ENCODE peak calls at places on chromosome X, in ten cellular contexts. C is HFF-Myc, Y is heart right ventricle, N is mammary epithelial cell, F is fibroblast of mammary gland, S is astrocyte of the spinal cord, U is cardiac fibroblast, Z is AG10803, V is foreskin fibroblast, A is fibroblast of lung. P is an unnamed sample.

GRCh38 chrX:81120270-81120935 is 81.3 kb downstream of the HMGN5 start:
- DNase-seq in C (no peak), Y (no peak), N (no peak), F (no peak), S (no peak), U (no peak), Z (peak), V (no peak), A (no peak), P (no peak)

GRCh38 chrX:139881572-139881971 is 51.3 kb downstream of the ATP11C start:
- DNase-seq in C (no peak), Y (peak), N (no peak), F (peak), S (peak), U (peak), Z (peak), V (peak), A (peak), P (peak)

GRCh38 chrX:14923761-14924160 is 50.5 kb downstream of the MOSPD2 start:
- DNase-seq in C (no peak), Y (no peak), N (peak), F (no peak), S (no peak), U (no peak), Z (no peak), V (no peak), A (no peak), P (no peak)

GRCh38 chrX:69493193-69493592 is 10.9 kb upstream of the NALF2 start:
- DNase-seq in C (no peak), Y (peak), N (peak), F (peak), S (no peak), U (peak), Z (no peak), V (peak), A (no peak), P (peak)

GRCh38 chrX:136126892-136127406 is 20.4 kb upstream of the FHL1 start:
- DNase-seq in C (no peak), Y (no peak), N (no peak), F (peak), S (peak), U (no peak), Z (peak), V (peak), A (peak), P (no peak)

GRCh38 chrX:20530319-20530979 is 263.7 kb upstream of the RPS6KA3 start:
- DNase-seq in C (no peak), Y (peak), N (peak), F (peak), S (peak), U (peak), Z (peak), V (peak), A (peak), P (peak)

GRCh38 chrX:96474357-96475125 is 210.1 kb upstream of the DIAPH2 start:
- DNase-seq in C (no peak), Y (no peak), N (no peak), F (peak), S (no peak), U (peak), Z (peak), V (peak), A (peak), P (peak)

GRCh38 chrX:40090961-40091360 is 6.8 kb downstream of the BCOR start:
- DNase-seq in C (no peak), Y (no peak), N (no peak), F (no peak), S (no peak), U (no peak), Z (no peak), V (no peak), A (no peak), P (no peak)

GRCh38 chrX:151984328-151984727 is 9.9 kb upstream of the GABRE start:
- DNase-seq in C (no peak), Y (no peak), N (peak), F (peak), S (peak), U (peak), Z (peak), V (peak), A (peak), P (peak)

GRCh38 chrX:123859828-123860505 is at the start of gene XIAP:
- DNase-seq in C (peak), Y (peak), N (peak), F (peak), S (peak), U (peak), Z (peak), V (peak), A (peak), P (peak)

GRCh38 chrX:111244238-111244750 is 26.0 kb downstream of the CAPN6 start:
- DNase-seq in C (no peak), Y (no peak), N (peak), F (peak), S (peak), U (peak), Z (peak), V (peak), A (peak), P (peak)

GRCh38 chrX:73131276-73131675 is 52.0 kb upstream of the PABPC1L2A start:
- DNase-seq in C (no peak), Y (no peak), N (no peak), F (no peak), S (no peak), U (no peak), Z (no peak), V (no peak), A (no peak), P (no peak)

GRCh38 chrX:9566150-9566621 is 101.3 kb downstream of the TBL1X start:
- DNase-seq in C (peak), Y (peak), N (peak), F (peak), S (peak), U (peak), Z (peak), V (peak), A (peak), P (peak)

GRCh38 chrX:20011608-20012007 is 20.7 kb upstream of the BCLAF3 start:
- DNase-seq in C (no peak), Y (no peak), N (no peak), F (peak), S (no peak), U (peak), Z (no peak), V (no peak), A (no peak), P (no peak)

GRCh38 chrX:48475774-48476577 is at the start of gene FTSJ1:
- DNase-seq in C (peak), Y (peak), N (peak), F (peak), S (peak), U (peak), Z (peak), V (peak), A (peak), P (peak)
- TF ChIP-seq CTCF in C (no peak), Y (no peak), N (no peak), F (no peak), S (no peak), U (no peak), Z (no peak), V (no peak), A (no peak), P (no peak)

GRCh38 chrX:48942895-48943294 is 14.5 kb downstream of the OTUD5 start:
- DNase-seq in C (no peak), Y (no peak), N (no peak), F (no peak), S (no peak), U (no peak), Z (no peak), V (no peak), A (no peak), P (no peak)

GRCh38 chrX:48937065-48937907 is 18.5 kb upstream of the PIM2 start:
- DNase-seq in C (no peak), Y (peak), N (no peak), F (peak), S (peak), U (peak), Z (no peak), V (no peak), A (no peak), P (peak)

GRCh38 chrX:48938721-48939416 is 18.5 kb downstream of the OTUD5 start:
- DNase-seq in C (no peak), Y (no peak), N (no peak), F (no peak), S (no peak), U (no peak), Z (no peak), V (no peak), A (no peak), P (no peak)

GRCh38 chrX:48939417-48940228 is 17.8 kb downstream of the OTUD5 start:
- DNase-seq in C (no peak), Y (no peak), N (no peak), F (no peak), S (no peak), U (no peak), Z (no peak), V (no peak), A (no peak), P (no peak)

GRCh38 chrX:48940404-48940955 is 16.9 kb downstream of the OTUD5 start:
- DNase-seq in C (no peak), Y (no peak), N (no peak), F (no peak), S (no peak), U (no peak), Z (no peak), V (no peak), A (no peak), P (no peak)
- H3K4me3 ChIP-seq in C (no peak), Y (no peak), N (no peak), F (no peak), S (no peak), U (no peak), Z (no peak), V (no peak), A (no peak), P (no peak)

GRCh38 chrX:101208152-101208905 is 11.3 kb upstream of the DRP2 start:
- DNase-seq in C (no peak), Y (no peak), N (no peak), F (peak), S (peak), U (peak), Z (peak), V (peak), A (no peak), P (peak)

GRCh38 chrX:101210630-101211029 is 9.0 kb upstream of the DRP2 start:
- DNase-seq in C (no peak), Y (no peak), N (no peak), F (no peak), S (no peak), U (no peak), Z (no peak), V (no peak), A (no peak), P (no peak)

GRCh38 chrX:101203782-101204351 is 15.7 kb upstream of the DRP2 start:
- DNase-seq in C (no peak), Y (no peak), N (no peak), F (no peak), S (no peak), U (no peak), Z (peak), V (peak), A (no peak), P (no peak)

GRCh38 chrX:101206471-101206870 is 13.1 kb upstream of the DRP2 start:
- DNase-seq in C (peak), Y (no peak), N (peak), F (peak), S (peak), U (peak), Z (peak), V (peak), A (peak), P (peak)
- TF ChIP-seq CTCF in C (peak), Y (peak), N (peak), F (peak), S (peak), U (peak), Z (peak), V (peak), A (peak), P (peak)

DNA sequence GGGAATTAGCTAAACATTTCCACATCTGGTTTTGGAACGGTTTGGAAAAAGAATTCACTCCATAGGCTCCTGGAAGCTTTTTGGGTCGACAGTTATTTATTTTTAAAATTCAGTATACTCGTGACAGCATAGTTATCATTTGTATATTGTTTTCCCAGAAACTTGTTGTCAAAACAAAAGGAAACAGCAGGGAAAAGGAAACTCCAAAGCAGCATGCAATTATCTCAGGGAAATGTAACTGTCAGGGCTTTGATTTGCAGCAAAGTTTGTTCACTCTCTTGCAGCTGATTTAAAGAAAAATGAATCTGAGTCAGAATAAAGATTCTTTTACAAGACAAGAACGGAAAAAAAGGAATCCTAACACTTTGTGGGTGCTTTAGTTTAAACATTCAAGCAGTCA is 86.4 kb downstream of the PLAC1 start:
- DNase-seq in C (no peak), Y (no peak), N (no peak), F (peak), S (no peak), U (peak), Z (peak), V (no peak), A (no peak), P (peak)
- H3K4me3 ChIP-seq in C (no peak), Y (no peak), N (no peak), F (no peak), S (no peak), U (no peak), Z (no peak), V (no peak), A (no peak), P (no peak)

GRCh38 chrX:17670874-17671273 is 66.4 kb upstream of the SCML1 start:
- DNase-seq in C (no peak), Y (no peak), N (no peak), F (no peak), S (no peak), U (no peak), Z (no peak), V (no peak), A (no peak), P (no peak)

GRCh38 chrX:17668929-17669328 is 68.4 kb upstream of the SCML1 start:
- DNase-seq in C (no peak), Y (no peak), N (no peak), F (no peak), S (no peak), U (no peak), Z (no peak), V (no peak), A (no peak), P (no peak)

GRCh38 chrX:17674611-17675010 is 62.7 kb upstream of the SCML1 start:
- DNase-seq in C (no peak), Y (no peak), N (no peak), F (peak), S (peak), U (peak), Z (no peak), V (peak), A (no peak), P (peak)

GRCh38 chrX:17669891-17670290 is 67.4 kb upstream of the SCML1 start:
- DNase-seq in C (no peak), Y (no peak), N (no peak), F (no peak), S (no peak), U (no peak), Z (no peak), V (no peak), A (no peak), P (no peak)

DNA sequence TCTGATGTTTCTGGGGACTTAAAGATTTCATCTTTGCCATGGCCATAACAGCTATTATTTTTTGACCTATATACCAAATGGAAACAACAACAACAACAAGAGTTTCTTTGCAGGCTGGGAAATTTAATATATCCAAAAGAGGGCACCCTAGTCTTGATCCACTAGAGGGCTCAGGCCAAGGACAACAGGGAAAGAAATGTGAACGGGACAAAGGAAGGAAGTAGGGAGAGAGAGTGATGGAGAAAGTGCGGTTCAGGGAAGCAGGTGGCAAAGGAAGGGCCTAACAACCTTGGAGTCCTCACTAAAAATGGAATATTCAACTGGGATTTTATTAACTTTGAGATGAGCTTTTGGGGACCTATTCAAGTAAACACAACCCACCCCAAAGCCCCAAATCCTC is 67.8 kb upstream of the SCML1 start:
- DNase-seq in C (no peak), Y (no peak), N (no peak), F (no peak), S (no peak), U (no peak), Z (no peak), V (no peak), A (no peak), P (no peak)
- TF ChIP-seq CTCF in C (no peak), Y (no peak), N (no peak), F (no peak), S (no peak), U (no peak), Z (no peak), V (no peak), A (no peak), P (no peak)

P was measured in fibroblast of pulmonary artery.